ENCODE peak calls at places on chromosomes 2 and 18, in eight cellular contexts. One of them, this sample, is unnamed.

GRCh38 chr2:152550386-152550785 is 166.9 kb downstream of the PRPF40A start:
- DNase-seq in cardiac muscle cell: no peak
- DNase-seq in astrocyte: peak; percentile 25
- DNase-seq in heart left ventricle: no peak
- DNase-seq in H1: no peak
- DNase-seq in A673: no peak
- DNase-seq in colonic mucosa: no peak
- DNase-seq in endodermal cell: no peak
- DNase-seq in this sample: peak; percentile 46

GRCh38 chr2:54577035-54577434 is 120.9 kb downstream of the SPTBN1 start:
- DNase-seq in H1: no peak
- DNase-seq in heart left ventricle: no peak
- DNase-seq in A673: no peak
- DNase-seq in endodermal cell: no peak
- DNase-seq in colonic mucosa: peak; percentile 63
- DNase-seq in astrocyte: no peak
- DNase-seq in cardiac muscle cell: no peak
- DNase-seq in this sample: peak; percentile 81

GRCh38 chr2:24837996-24838513 is 44.8 kb downstream of the CENPO start:
- DNase-seq in H1: no peak
- DNase-seq in A673: no peak
- DNase-seq in astrocyte: no peak
- DNase-seq in endodermal cell: no peak
- DNase-seq in cardiac muscle cell: no peak
- DNase-seq in colonic mucosa: no peak
- DNase-seq in heart left ventricle: no peak
- DNase-seq in this sample: no peak

GRCh38 chr2:152189622-152190495 is 14.3 kb upstream of the STAM2 start:
- DNase-seq in cardiac muscle cell: peak; percentile 59
- DNase-seq in colonic mucosa: peak; percentile 46
- DNase-seq in A673: peak; percentile 84
- DNase-seq in endodermal cell: peak; percentile 60
- DNase-seq in H1: no peak
- DNase-seq in astrocyte: peak; percentile 41
- DNase-seq in heart left ventricle: peak; percentile 28
- DNase-seq in this sample: peak; percentile 64

GRCh38 chr2:102245266-102246151 is 58.7 kb downstream of the IL1RL2 start:
- DNase-seq in astrocyte: no peak
- DNase-seq in colonic mucosa: no peak
- DNase-seq in cardiac muscle cell: no peak
- DNase-seq in heart left ventricle: no peak
- DNase-seq in A673: peak; percentile 29
- DNase-seq in H1: no peak
- DNase-seq in endodermal cell: peak; percentile 59
- DNase-seq in this sample: no peak

GRCh38 chr2:98504386-98505109 is 59.9 kb downstream of the INPP4A start:
- DNase-seq in cardiac muscle cell: peak; percentile 28
- DNase-seq in H1: no peak
- DNase-seq in astrocyte: no peak
- DNase-seq in A673: no peak
- DNase-seq in heart left ventricle: no peak
- DNase-seq in colonic mucosa: no peak
- DNase-seq in endodermal cell: no peak
- DNase-seq in this sample: no peak

GRCh38 chr18:63131106-63131943 is 188.2 kb downstream of the BCL2 start:
- DNase-seq in H1: no peak
- DNase-seq in endodermal cell: peak; percentile 81
- DNase-seq in astrocyte: peak; percentile 12
- DNase-seq in cardiac muscle cell: peak; percentile 58
- DNase-seq in A673: peak; percentile 61
- DNase-seq in heart left ventricle: peak; percentile 53
- DNase-seq in colonic mucosa: peak; percentile 81
- DNase-seq in this sample: peak; percentile 65

GRCh38 chr18:9058426-9058825 is 44.1 kb upstream of the NDUFV2 start:
- DNase-seq in heart left ventricle: no peak
- DNase-seq in A673: no peak
- DNase-seq in endodermal cell: no peak
- DNase-seq in colonic mucosa: no peak
- DNase-seq in H1: no peak
- DNase-seq in astrocyte: peak; percentile 73
- DNase-seq in cardiac muscle cell: no peak
- DNase-seq in this sample: no peak

GRCh38 chr2:198157314-198157713 is 352.9 kb downstream of the PLCL1 start:
- DNase-seq in astrocyte: no peak
- DNase-seq in A673: no peak
- DNase-seq in H1: no peak
- DNase-seq in colonic mucosa: no peak
- DNase-seq in heart left ventricle: no peak
- DNase-seq in cardiac muscle cell: no peak
- DNase-seq in endodermal cell: no peak
- DNase-seq in this sample: no peak

GRCh38 chr2:42486145-42486906 is 7.5 kb downstream of the KCNG3 start:
- DNase-seq in cardiac muscle cell: no peak
- DNase-seq in colonic mucosa: no peak
- DNase-seq in endodermal cell: no peak
- DNase-seq in H1: no peak
- DNase-seq in astrocyte: no peak
- DNase-seq in A673: no peak
- DNase-seq in heart left ventricle: no peak
- DNase-seq in this sample: peak; percentile 52

GRCh38 chr2:67137699-67138098 is 259.4 kb upstream of the ETAA1 start:
- DNase-seq in A673: no peak
- DNase-seq in heart left ventricle: no peak
- DNase-seq in cardiac muscle cell: no peak
- DNase-seq in astrocyte: no peak
- DNase-seq in H1: no peak
- DNase-seq in colonic mucosa: no peak
- DNase-seq in endodermal cell: no peak
- DNase-seq in this sample: no peak

GRCh38 chr2:126979604-126980003 is 80.9 kb downstream of the TEX51 start:
- DNase-seq in endodermal cell: no peak
- DNase-seq in colonic mucosa: no peak
- DNase-seq in H1: no peak
- DNase-seq in A673: no peak
- DNase-seq in heart left ventricle: no peak
- DNase-seq in astrocyte: no peak
- DNase-seq in cardiac muscle cell: no peak
- DNase-seq in this sample: no peak

GRCh38 chr18:10659594-10659993 is 133.8 kb downstream of the NAPG start:
- DNase-seq in H1: no peak
- DNase-seq in cardiac muscle cell: no peak
- DNase-seq in colonic mucosa: no peak
- DNase-seq in A673: no peak
- DNase-seq in astrocyte: no peak
- DNase-seq in endodermal cell: no peak
- DNase-seq in heart left ventricle: no peak
- DNase-seq in this sample: no peak

GRCh38 chr2:73494031-73494430 is 108.4 kb downstream of the ALMS1 start:
- DNase-seq in cardiac muscle cell: no peak
- DNase-seq in H1: no peak
- DNase-seq in colonic mucosa: no peak
- DNase-seq in astrocyte: peak; percentile 72
- DNase-seq in heart left ventricle: no peak
- DNase-seq in A673: no peak
- DNase-seq in endodermal cell: peak; percentile 46
- DNase-seq in this sample: no peak

GRCh38 chr2:238286551-238286950 is 1.9 kb downstream of the PER2 start:
- DNase-seq in astrocyte: peak; percentile 86
- DNase-seq in heart left ventricle: peak; percentile 66
- DNase-seq in endodermal cell: no peak
- DNase-seq in H1: no peak
- DNase-seq in A673: no peak
- DNase-seq in cardiac muscle cell: no peak
- DNase-seq in colonic mucosa: peak; percentile 72
- DNase-seq in this sample: peak; percentile 64

DNA sequence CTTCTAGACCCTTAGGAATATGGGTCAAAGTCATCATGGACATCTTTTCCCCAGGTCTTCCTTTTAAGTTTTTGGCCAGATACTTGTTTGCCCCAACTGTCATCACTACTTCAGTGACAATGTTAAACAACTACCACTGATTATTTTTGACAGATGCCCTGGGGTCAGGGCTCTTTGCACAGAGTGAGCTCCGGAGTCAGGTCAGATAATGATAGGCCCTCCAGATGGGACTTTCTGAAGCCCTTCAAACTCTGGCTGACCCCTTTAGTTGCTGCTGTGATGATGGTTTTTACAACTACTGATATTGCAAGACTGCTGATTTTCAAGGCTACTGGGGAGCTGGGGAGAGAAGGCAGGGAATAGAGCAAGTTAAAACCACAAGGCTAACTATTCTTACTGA is 449.4 kb upstream of the HS6ST1 start:
- DNase-seq in cardiac muscle cell: peak; percentile 65
- DNase-seq in endodermal cell: no peak
- DNase-seq in heart left ventricle: no peak
- DNase-seq in H1: no peak
- DNase-seq in astrocyte: no peak
- DNase-seq in colonic mucosa: no peak
- DNase-seq in A673: no peak
- DNase-seq in this sample: no peak
- H3K36me3 ChIP-seq in cardiac muscle cell: no peaks in the 10 kb centered on the region
- H3K36me3 ChIP-seq in endodermal cell: no peaks in the 10 kb centered on the region
- H3K36me3 ChIP-seq in heart left ventricle: no peaks in the 10 kb centered on the region
- H3K36me3 ChIP-seq in H1: no peaks in the 10 kb centered on the region
- H3K36me3 ChIP-seq in astrocyte: no peaks in the 10 kb centered on the region
- H3K36me3 ChIP-seq in colonic mucosa: no peaks in the 10 kb centered on the region
- H3K36me3 ChIP-seq in A673: no peaks in the 10 kb centered on the region
- H3K36me3 ChIP-seq in this sample: no peaks in the 10 kb centered on the region

GRCh38 chr2:105732096-105732495 is 12.6 kb upstream of the NCK2 start:
- DNase-seq in cardiac muscle cell: no peak
- DNase-seq in endodermal cell: no peak
- DNase-seq in heart left ventricle: peak; percentile 25
- DNase-seq in H1: no peak
- DNase-seq in astrocyte: peak; percentile 61
- DNase-seq in colonic mucosa: no peak
- DNase-seq in A673: peak; percentile 9
- DNase-seq in this sample: no peak

GRCh38 chr2:105732955-105733607 is 11.6 kb upstream of the NCK2 start:
- DNase-seq in cardiac muscle cell: no peak
- DNase-seq in H1: no peak
- DNase-seq in endodermal cell: peak; percentile 22
- DNase-seq in heart left ventricle: no peak
- DNase-seq in A673: no peak
- DNase-seq in astrocyte: no peak
- DNase-seq in colonic mucosa: no peak
- DNase-seq in this sample: no peak

GRCh38 chr2:105736145-105736544 is 8.6 kb upstream of the NCK2 start:
- DNase-seq in colonic mucosa: no peak
- DNase-seq in A673: no peak
- DNase-seq in endodermal cell: peak; percentile 60
- DNase-seq in astrocyte: no peak
- DNase-seq in heart left ventricle: no peak
- DNase-seq in H1: no peak
- DNase-seq in cardiac muscle cell: no peak
- DNase-seq in this sample: no peak

GRCh38 chr2:105737980-105738657 is 6.6 kb upstream of the NCK2 start:
- DNase-seq in cardiac muscle cell: no peak
- DNase-seq in H1: no peak
- DNase-seq in heart left ventricle: no peak
- DNase-seq in A673: no peak
- DNase-seq in colonic mucosa: no peak
- DNase-seq in astrocyte: no peak
- DNase-seq in endodermal cell: peak; percentile 7
- DNase-seq in this sample: no peak

GRCh38 chr2:105734762-105735538 is 9.8 kb upstream of the NCK2 start:
- DNase-seq in endodermal cell: no peak
- DNase-seq in cardiac muscle cell: no peak
- DNase-seq in A673: no peak
- DNase-seq in colonic mucosa: no peak
- DNase-seq in astrocyte: peak; percentile 92
- DNase-seq in H1: no peak
- DNase-seq in heart left ventricle: no peak
- DNase-seq in this sample: no peak
- H3K27ac ChIP-seq in endodermal cell: no peak overlapping the region
- H3K27ac ChIP-seq in cardiac muscle cell: no peak overlapping the region
- H3K27ac ChIP-seq in A673: no peak overlapping the region
- H3K27ac ChIP-seq in colonic mucosa: no peak overlapping the region
- H3K27ac ChIP-seq in astrocyte: peak overlapping the region; percentile 17
- H3K27ac ChIP-seq in H1: no peak overlapping the region
- H3K27ac ChIP-seq in heart left ventricle: peak overlapping the region; percentile 48
- H3K27ac ChIP-seq in this sample: no peak overlapping the region

GRCh38 chr2:220143336-220143735 is 515.9 kb downstream of the SLC4A3 start:
- DNase-seq in heart left ventricle: no peak
- DNase-seq in H1: no peak
- DNase-seq in astrocyte: peak; percentile 84
- DNase-seq in cardiac muscle cell: no peak
- DNase-seq in A673: peak; percentile 58
- DNase-seq in endodermal cell: no peak
- DNase-seq in colonic mucosa: no peak
- DNase-seq in this sample: no peak

GRCh38 chr2:220148849-220149248 is 521.4 kb downstream of the SLC4A3 start:
- DNase-seq in astrocyte: peak; percentile 33
- DNase-seq in cardiac muscle cell: no peak
- DNase-seq in colonic mucosa: no peak
- DNase-seq in A673: no peak
- DNase-seq in H1: no peak
- DNase-seq in endodermal cell: no peak
- DNase-seq in heart left ventricle: no peak
- DNase-seq in this sample: no peak

GRCh38 chr2:220144411-220144810 is 517.0 kb downstream of the SLC4A3 start:
- DNase-seq in cardiac muscle cell: no peak
- DNase-seq in H1: no peak
- DNase-seq in A673: no peak
- DNase-seq in endodermal cell: no peak
- DNase-seq in astrocyte: peak; percentile 64
- DNase-seq in colonic mucosa: no peak
- DNase-seq in heart left ventricle: no peak
- DNase-seq in this sample: no peak

GRCh38 chr2:220147590-220147989 is 520.2 kb downstream of the SLC4A3 start:
- DNase-seq in cardiac muscle cell: no peak
- DNase-seq in heart left ventricle: no peak
- DNase-seq in colonic mucosa: no peak
- DNase-seq in astrocyte: peak; percentile 31
- DNase-seq in endodermal cell: no peak
- DNase-seq in H1: no peak
- DNase-seq in A673: peak; percentile 11
- DNase-seq in this sample: no peak

DNA sequence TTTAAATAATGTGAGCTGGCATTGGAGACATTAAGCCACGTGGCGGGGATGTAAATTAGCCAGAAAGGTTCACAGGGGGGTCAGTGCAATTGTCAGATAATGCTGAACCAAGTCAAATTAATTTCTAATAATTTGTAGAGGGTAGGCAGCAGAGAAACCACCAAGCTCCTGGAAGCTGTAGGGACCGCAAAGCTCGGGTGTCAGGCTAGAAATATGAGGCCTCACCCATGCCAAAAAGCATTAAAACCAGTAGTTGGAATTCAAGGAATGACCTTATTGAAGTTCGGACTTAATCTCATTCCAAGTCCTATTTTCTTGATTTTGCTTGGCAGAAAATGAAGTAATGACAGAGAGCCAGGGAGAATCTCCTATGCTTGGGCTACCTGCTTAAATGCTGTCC is 519.8 kb downstream of the SLC4A3 start:
- DNase-seq in endodermal cell: no peak
- DNase-seq in heart left ventricle: no peak
- DNase-seq in cardiac muscle cell: no peak
- DNase-seq in H1: no peak
- DNase-seq in astrocyte: peak; percentile 89
- DNase-seq in A673: no peak
- DNase-seq in colonic mucosa: no peak
- DNase-seq in this sample: no peak
- H3K36me3 ChIP-seq in endodermal cell: no peaks in the 10 kb centered on the region
- H3K36me3 ChIP-seq in heart left ventricle: no peaks in the 10 kb centered on the region
- H3K36me3 ChIP-seq in cardiac muscle cell: no peaks in the 10 kb centered on the region
- H3K36me3 ChIP-seq in H1: no peaks in the 10 kb centered on the region
- H3K36me3 ChIP-seq in astrocyte: no peaks in the 10 kb centered on the region
- H3K36me3 ChIP-seq in A673: no peaks in the 10 kb centered on the region
- H3K36me3 ChIP-seq in colonic mucosa: no peaks in the 10 kb centered on the region
- H3K36me3 ChIP-seq in this sample: no peaks in the 10 kb centered on the region

GRCh38 chr2:233351423-233351822 is 2.9 kb upstream of the DGKD start:
- DNase-seq in heart left ventricle: no peak
- DNase-seq in colonic mucosa: no peak
- DNase-seq in cardiac muscle cell: no peak
- DNase-seq in A673: peak; percentile 76
- DNase-seq in endodermal cell: no peak
- DNase-seq in H1: no peak
- DNase-seq in astrocyte: peak; percentile 10
- DNase-seq in this sample: no peak
- H3K27ac ChIP-seq in heart left ventricle: no peak overlapping the region
- H3K27ac ChIP-seq in colonic mucosa: no peak overlapping the region
- H3K27ac ChIP-seq in cardiac muscle cell: no peak overlapping the region
- H3K27ac ChIP-seq in A673: no peak overlapping the region
- H3K27ac ChIP-seq in endodermal cell: no peak overlapping the region
- H3K27ac ChIP-seq in H1: no peak overlapping the region
- H3K27ac ChIP-seq in astrocyte: peak overlapping the region; percentile 67
- H3K27ac ChIP-seq in this sample: no peak overlapping the region

This sample was measured in small intestine.